ENCODE peak calls at places on chromosomes 12 and 14, in nine cellular contexts. One of them, this sample, is unnamed.

GRCh38 chr14:50666772-50667490 is 1.2 kb downstream of the SAV1 start:
- DNase-seq in mucosa of descending colon: peak
- DNase-seq in right atrium auricular region: peak
- DNase-seq in fibroblast of the aortic adventitia: peak
- DNase-seq in CD8-positive, alpha-beta T cell: peak
- DNase-seq in esophagus muscularis mucosa: no peak
- DNase-seq in foreskin fibroblast: peak
- DNase-seq in testis: peak
- DNase-seq in body of pancreas: peak
- DNase-seq in this sample: peak

GRCh38 chr14:104115691-104116543 is 22.5 kb upstream of the KIF26A start:
- DNase-seq in mucosa of descending colon: no peak
- DNase-seq in right atrium auricular region: no peak
- DNase-seq in fibroblast of the aortic adventitia: no peak
- DNase-seq in CD8-positive, alpha-beta T cell: no peak
- DNase-seq in esophagus muscularis mucosa: no peak
- DNase-seq in foreskin fibroblast: no peak
- DNase-seq in testis: no peak
- DNase-seq in body of pancreas: peak
- DNase-seq in this sample: no peak

GRCh38 chr12:121468451-121468850 is 68.5 kb downstream of the RNF34 start:
- DNase-seq in mucosa of descending colon: no peak
- DNase-seq in right atrium auricular region: no peak
- DNase-seq in fibroblast of the aortic adventitia: peak
- DNase-seq in CD8-positive, alpha-beta T cell: no peak
- DNase-seq in esophagus muscularis mucosa: no peak
- DNase-seq in foreskin fibroblast: peak
- DNase-seq in testis: no peak
- DNase-seq in body of pancreas: no peak
- DNase-seq in this sample: peak

GRCh38 chr14:97848351-97848980 is 1051.3 kb downstream of the VRK1 start:
- DNase-seq in mucosa of descending colon: no peak
- DNase-seq in right atrium auricular region: no peak
- DNase-seq in fibroblast of the aortic adventitia: no peak
- DNase-seq in CD8-positive, alpha-beta T cell: no peak
- DNase-seq in esophagus muscularis mucosa: peak
- DNase-seq in foreskin fibroblast: no peak
- DNase-seq in testis: no peak
- DNase-seq in body of pancreas: no peak
- DNase-seq in this sample: no peak

GRCh38 chr12:73935817-73936216 is 601.8 kb upstream of the ATXN7L3B start:
- DNase-seq in mucosa of descending colon: no peak
- DNase-seq in right atrium auricular region: no peak
- DNase-seq in fibroblast of the aortic adventitia: no peak
- DNase-seq in CD8-positive, alpha-beta T cell: no peak
- DNase-seq in esophagus muscularis mucosa: no peak
- DNase-seq in foreskin fibroblast: no peak
- DNase-seq in testis: no peak
- DNase-seq in body of pancreas: no peak
- DNase-seq in this sample: no peak

GRCh38 chr14:61406198-61406597 is 84.8 kb downstream of the PRKCH start:
- DNase-seq in mucosa of descending colon: no peak
- DNase-seq in right atrium auricular region: no peak
- DNase-seq in fibroblast of the aortic adventitia: no peak
- DNase-seq in CD8-positive, alpha-beta T cell: no peak
- DNase-seq in esophagus muscularis mucosa: peak
- DNase-seq in foreskin fibroblast: no peak
- DNase-seq in testis: no peak
- DNase-seq in body of pancreas: no peak
- DNase-seq in this sample: no peak

GRCh38 chr14:105155681-105156413 is 12.7 kb downstream of the JAG2 start:
- DNase-seq in mucosa of descending colon: no peak
- DNase-seq in right atrium auricular region: no peak
- DNase-seq in fibroblast of the aortic adventitia: no peak
- DNase-seq in CD8-positive, alpha-beta T cell: no peak
- DNase-seq in esophagus muscularis mucosa: no peak
- DNase-seq in foreskin fibroblast: no peak
- DNase-seq in testis: no peak
- DNase-seq in body of pancreas: no peak
- DNase-seq in this sample: no peak

GRCh38 chr14:24115451-24116110 is 832 bp upstream of the NRL start:
- DNase-seq in mucosa of descending colon: no peak
- DNase-seq in right atrium auricular region: no peak
- DNase-seq in fibroblast of the aortic adventitia: no peak
- DNase-seq in CD8-positive, alpha-beta T cell: no peak
- DNase-seq in esophagus muscularis mucosa: no peak
- DNase-seq in foreskin fibroblast: no peak
- DNase-seq in testis: no peak
- DNase-seq in body of pancreas: no peak
- DNase-seq in this sample: no peak

GRCh38 chr12:116377194-116377735 is 99.8 kb upstream of the MED13L start:
- DNase-seq in mucosa of descending colon: no peak
- DNase-seq in right atrium auricular region: no peak
- DNase-seq in fibroblast of the aortic adventitia: no peak
- DNase-seq in CD8-positive, alpha-beta T cell: no peak
- DNase-seq in esophagus muscularis mucosa: no peak
- DNase-seq in foreskin fibroblast: no peak
- DNase-seq in testis: no peak
- DNase-seq in body of pancreas: no peak
- DNase-seq in this sample: no peak

GRCh38 chr12:3203713-3204112 is 126.5 kb downstream of the TSPAN9 start:
- DNase-seq in mucosa of descending colon: no peak
- DNase-seq in right atrium auricular region: no peak
- DNase-seq in fibroblast of the aortic adventitia: no peak
- DNase-seq in CD8-positive, alpha-beta T cell: no peak
- DNase-seq in esophagus muscularis mucosa: no peak
- DNase-seq in foreskin fibroblast: no peak
- DNase-seq in testis: no peak
- DNase-seq in body of pancreas: no peak
- DNase-seq in this sample: no peak

GRCh38 chr12:86275356-86275755 is 19.2 kb upstream of the MGAT4C start:
- DNase-seq in mucosa of descending colon: no peak
- DNase-seq in right atrium auricular region: no peak
- DNase-seq in fibroblast of the aortic adventitia: no peak
- DNase-seq in CD8-positive, alpha-beta T cell: no peak
- DNase-seq in esophagus muscularis mucosa: no peak
- DNase-seq in foreskin fibroblast: no peak
- DNase-seq in testis: no peak
- DNase-seq in body of pancreas: no peak
- DNase-seq in this sample: no peak

GRCh38 chr12:79618848-79619404 is 71.8 kb downstream of the PAWR start:
- DNase-seq in mucosa of descending colon: no peak
- DNase-seq in right atrium auricular region: no peak
- DNase-seq in fibroblast of the aortic adventitia: peak
- DNase-seq in CD8-positive, alpha-beta T cell: no peak
- DNase-seq in esophagus muscularis mucosa: no peak
- DNase-seq in foreskin fibroblast: peak
- DNase-seq in testis: no peak
- DNase-seq in body of pancreas: no peak
- DNase-seq in this sample: peak

GRCh38 chr14:30621354-30621953 is 665 bp upstream of the SCFD1 start:
- DNase-seq in mucosa of descending colon: peak
- DNase-seq in right atrium auricular region: no peak
- DNase-seq in fibroblast of the aortic adventitia: no peak
- DNase-seq in CD8-positive, alpha-beta T cell: no peak
- DNase-seq in esophagus muscularis mucosa: no peak
- DNase-seq in foreskin fibroblast: no peak
- DNase-seq in testis: no peak
- DNase-seq in body of pancreas: peak
- DNase-seq in this sample: peak

GRCh38 chr12:42905419-42905705 is 315.8 kb upstream of the PRICKLE1 start:
- DNase-seq in mucosa of descending colon: no peak
- DNase-seq in right atrium auricular region: no peak
- DNase-seq in fibroblast of the aortic adventitia: no peak
- DNase-seq in CD8-positive, alpha-beta T cell: no peak
- DNase-seq in esophagus muscularis mucosa: no peak
- DNase-seq in foreskin fibroblast: no peak
- DNase-seq in testis: no peak
- DNase-seq in body of pancreas: no peak
- DNase-seq in this sample: no peak

GRCh38 chr14:21063479-21063878 is 5.9 kb downstream of the RNASE8 start:
- DNase-seq in mucosa of descending colon: no peak
- DNase-seq in right atrium auricular region: no peak
- DNase-seq in fibroblast of the aortic adventitia: peak
- DNase-seq in CD8-positive, alpha-beta T cell: no peak
- DNase-seq in esophagus muscularis mucosa: no peak
- DNase-seq in foreskin fibroblast: no peak
- DNase-seq in testis: peak
- DNase-seq in body of pancreas: peak
- DNase-seq in this sample: peak

GRCh38 chr14:91906374-91906773 is 39.0 kb upstream of the TC2N start:
- DNase-seq in mucosa of descending colon: peak
- DNase-seq in right atrium auricular region: no peak
- DNase-seq in fibroblast of the aortic adventitia: no peak
- DNase-seq in CD8-positive, alpha-beta T cell: no peak
- DNase-seq in esophagus muscularis mucosa: no peak
- DNase-seq in foreskin fibroblast: no peak
- DNase-seq in testis: no peak
- DNase-seq in body of pancreas: no peak
- DNase-seq in this sample: no peak

GRCh38 chr14:24876996-24877395 is 173.0 kb downstream of the STXBP6 start:
- DNase-seq in mucosa of descending colon: no peak
- DNase-seq in right atrium auricular region: no peak
- DNase-seq in fibroblast of the aortic adventitia: no peak
- DNase-seq in CD8-positive, alpha-beta T cell: no peak
- DNase-seq in esophagus muscularis mucosa: no peak
- DNase-seq in foreskin fibroblast: no peak
- DNase-seq in testis: no peak
- DNase-seq in body of pancreas: no peak
- DNase-seq in this sample: no peak

GRCh38 chr12:89733579-89734201 is 25.1 kb upstream of the ATP2B1 start:
- DNase-seq in mucosa of descending colon: no peak
- DNase-seq in right atrium auricular region: no peak
- DNase-seq in fibroblast of the aortic adventitia: peak
- DNase-seq in CD8-positive, alpha-beta T cell: no peak
- DNase-seq in esophagus muscularis mucosa: no peak
- DNase-seq in foreskin fibroblast: peak
- DNase-seq in testis: no peak
- DNase-seq in body of pancreas: no peak
- DNase-seq in this sample: peak

GRCh38 chr12:12017798-12018197 is 52.9 kb upstream of the BCL2L14 start:
- DNase-seq in mucosa of descending colon: no peak
- DNase-seq in right atrium auricular region: no peak
- DNase-seq in fibroblast of the aortic adventitia: no peak
- DNase-seq in CD8-positive, alpha-beta T cell: no peak
- DNase-seq in esophagus muscularis mucosa: no peak
- DNase-seq in foreskin fibroblast: no peak
- DNase-seq in testis: no peak
- DNase-seq in body of pancreas: no peak
- DNase-seq in this sample: no peak

GRCh38 chr14:54818201-54819133 is 84.2 kb downstream of the GCH1 start:
- DNase-seq in mucosa of descending colon: peak
- DNase-seq in right atrium auricular region: no peak
- DNase-seq in fibroblast of the aortic adventitia: peak
- DNase-seq in CD8-positive, alpha-beta T cell: no peak
- DNase-seq in esophagus muscularis mucosa: no peak
- DNase-seq in foreskin fibroblast: peak
- DNase-seq in testis: no peak
- DNase-seq in body of pancreas: peak
- DNase-seq in this sample: peak

GRCh38 chr12:57370696-57371095 is 60.1 kb downstream of the R3HDM2 start:
- DNase-seq in mucosa of descending colon: no peak
- DNase-seq in right atrium auricular region: no peak
- DNase-seq in fibroblast of the aortic adventitia: peak
- DNase-seq in CD8-positive, alpha-beta T cell: no peak
- DNase-seq in esophagus muscularis mucosa: no peak
- DNase-seq in foreskin fibroblast: no peak
- DNase-seq in testis: no peak
- DNase-seq in body of pancreas: no peak
- DNase-seq in this sample: peak

GRCh38 chr14:30227871-30228270 is 300.2 kb upstream of the PRKD1 start:
- DNase-seq in mucosa of descending colon: peak
- DNase-seq in right atrium auricular region: no peak
- DNase-seq in fibroblast of the aortic adventitia: peak
- DNase-seq in CD8-positive, alpha-beta T cell: no peak
- DNase-seq in esophagus muscularis mucosa: no peak
- DNase-seq in foreskin fibroblast: peak
- DNase-seq in testis: no peak
- DNase-seq in body of pancreas: peak
- DNase-seq in this sample: peak

GRCh38 chr14:75259510-75259855 is 19.1 kb upstream of the FOS start:
- DNase-seq in mucosa of descending colon: no peak
- DNase-seq in right atrium auricular region: no peak
- DNase-seq in fibroblast of the aortic adventitia: peak
- DNase-seq in CD8-positive, alpha-beta T cell: no peak
- DNase-seq in esophagus muscularis mucosa: no peak
- DNase-seq in foreskin fibroblast: peak
- DNase-seq in testis: peak
- DNase-seq in body of pancreas: no peak
- DNase-seq in this sample: peak

GRCh38 chr12:88127099-88127498 is 14.8 kb downstream of the CEP290 start:
- DNase-seq in mucosa of descending colon: no peak
- DNase-seq in right atrium auricular region: no peak
- DNase-seq in fibroblast of the aortic adventitia: no peak
- DNase-seq in CD8-positive, alpha-beta T cell: no peak
- DNase-seq in esophagus muscularis mucosa: no peak
- DNase-seq in foreskin fibroblast: no peak
- DNase-seq in testis: no peak
- DNase-seq in body of pancreas: no peak
- DNase-seq in this sample: no peak
- TF ChIP-seq CTCF in mucosa of descending colon: no peak
- TF ChIP-seq CTCF in right atrium auricular region: no peak
- TF ChIP-seq CTCF in fibroblast of the aortic adventitia: no peak
- TF ChIP-seq CTCF in CD8-positive, alpha-beta T cell: no peak
- TF ChIP-seq CTCF in esophagus muscularis mucosa: no peak
- TF ChIP-seq CTCF in foreskin fibroblast: no peak
- TF ChIP-seq CTCF in testis: no peak
- TF ChIP-seq CTCF in body of pancreas: no peak
- TF ChIP-seq CTCF in this sample: no peak

GRCh38 chr12:27525373-27525772 is 1.4 kb downstream of the PPFIBP1 start:
- DNase-seq in mucosa of descending colon: peak
- DNase-seq in right atrium auricular region: no peak
- DNase-seq in fibroblast of the aortic adventitia: peak
- DNase-seq in CD8-positive, alpha-beta T cell: no peak
- DNase-seq in esophagus muscularis mucosa: no peak
- DNase-seq in foreskin fibroblast: peak
- DNase-seq in testis: peak
- DNase-seq in body of pancreas: no peak
- DNase-seq in this sample: peak
- H3K4me3 ChIP-seq in mucosa of descending colon: no peak
- H3K4me3 ChIP-seq in right atrium auricular region: peak
- H3K4me3 ChIP-seq in fibroblast of the aortic adventitia: peak
- H3K4me3 ChIP-seq in CD8-positive, alpha-beta T cell: no peak
- H3K4me3 ChIP-seq in esophagus muscularis mucosa: peak
- H3K4me3 ChIP-seq in foreskin fibroblast: peak
- H3K4me3 ChIP-seq in testis: peak
- H3K4me3 ChIP-seq in body of pancreas: peak
- H3K4me3 ChIP-seq in this sample: peak

GRCh38 chr12:6570264-6570887 is 2.3 kb upstream of the NOP2 start:
- DNase-seq in mucosa of descending colon: peak
- DNase-seq in right atrium auricular region: no peak
- DNase-seq in fibroblast of the aortic adventitia: peak
- DNase-seq in CD8-positive, alpha-beta T cell: peak
- DNase-seq in esophagus muscularis mucosa: no peak
- DNase-seq in foreskin fibroblast: peak
- DNase-seq in testis: peak
- DNase-seq in body of pancreas: peak
- DNase-seq in this sample: peak
- TF ChIP-seq CTCF in mucosa of descending colon: peak
- TF ChIP-seq CTCF in right atrium auricular region: peak
- TF ChIP-seq CTCF in fibroblast of the aortic adventitia: peak
- TF ChIP-seq CTCF in CD8-positive, alpha-beta T cell: peak
- TF ChIP-seq CTCF in esophagus muscularis mucosa: no peak
- TF ChIP-seq CTCF in foreskin fibroblast: peak
- TF ChIP-seq CTCF in testis: peak
- TF ChIP-seq CTCF in body of pancreas: peak
- TF ChIP-seq CTCF in this sample: peak

GRCh38 chr14:93973607-93974006 is 2.8 kb downstream of the ASB2 start:
- DNase-seq in mucosa of descending colon: no peak
- DNase-seq in right atrium auricular region: no peak
- DNase-seq in fibroblast of the aortic adventitia: no peak
- DNase-seq in CD8-positive, alpha-beta T cell: no peak
- DNase-seq in esophagus muscularis mucosa: no peak
- DNase-seq in foreskin fibroblast: no peak
- DNase-seq in testis: no peak
- DNase-seq in body of pancreas: no peak
- DNase-seq in this sample: no peak
- H3K4me3 ChIP-seq in mucosa of descending colon: no peak
- H3K4me3 ChIP-seq in right atrium auricular region: peak
- H3K4me3 ChIP-seq in fibroblast of the aortic adventitia: no peak
- H3K4me3 ChIP-seq in CD8-positive, alpha-beta T cell: no peak
- H3K4me3 ChIP-seq in esophagus muscularis mucosa: peak
- H3K4me3 ChIP-seq in foreskin fibroblast: no peak
- H3K4me3 ChIP-seq in testis: no peak
- H3K4me3 ChIP-seq in body of pancreas: no peak
- H3K4me3 ChIP-seq in this sample: no peak